ENCODE peak calls at places on chromosomes 16 and 17, in ten cellular contexts. V is breast epithelium; M is AG08395; H is astrocyte of the hippocampus; Z is EL; E is MCF 10A; D is stimulated activated CD4-positive, alpha-beta T cell treated with anti-CD3 and anti-CD28 coated beads, TNF-alpha, amount 100 ng/mL, for 24 hours; B is activated naive CD4-positive, alpha-beta T cell treated with anti-CD3 and anti-CD28 coated beads, Interleukin-2, amount 50 U/mL, for 16 hours; Q is epithelial cell of esophagus; O is ascending aorta. P is an unnamed sample.

GRCh38 chr16:8253718-8254117 is 336.6 kb downstream of the TMEM114 start:
- DNase-seq in Q (no peak), Z (no peak), V (no peak), B (no peak), M (no peak), H (no peak), O (no peak), E (no peak), D (no peak), P (no peak)

GRCh38 chr16:27618611-27619380 is 68.9 kb downstream of the KATNIP start:
- DNase-seq in D (no peak), M (no peak), E (no peak), O (no peak), V (no peak), Z (no peak), H (no peak), B (no peak), Q (no peak), P (no peak)

GRCh38 chr16:89958068-89958467 is 9.5 kb downstream of the DEF8 start:
- DNase-seq in Q (peak; percentile 17), H (peak; percentile 28), Z (peak; percentile 31), M (peak; percentile 50), V (no peak), D (no peak), E (peak; percentile 4), B (no peak), O (no peak), P (peak; percentile 64)

GRCh38 chr17:46876353-46876887 is 25.0 kb downstream of the WNT9B start:
- DNase-seq in O (no peak), Q (peak; percentile 72), D (no peak), V (no peak), B (no peak), M (no peak), Z (no peak), H (no peak), E (peak; percentile 46), P (peak; percentile 71)

GRCh38 chr17:17491031-17491471 is 5.1 kb downstream of the RASD1 start:
- DNase-seq in B (no peak), E (no peak), M (no peak), O (no peak), H (no peak), D (no peak), V (peak; percentile 37), Q (no peak), Z (no peak), P (no peak)

GRCh38 chr17:65553009-65553645 is 8.3 kb downstream of the AXIN2 start:
- DNase-seq in Q (no peak), E (no peak), M (peak; percentile 88), Z (peak; percentile 56), D (no peak), O (no peak), V (no peak), H (peak; percentile 64), B (no peak), P (no peak)

GRCh38 chr16:3190949-3191353 is 2.9 kb downstream of the OR1F1 start:
- DNase-seq in D (no peak), B (no peak), E (no peak), Q (peak; percentile 43), H (no peak), O (no peak), V (no peak), Z (no peak), M (no peak), P (no peak)

GRCh38 chr17:21228111-21228510 is 14.2 kb upstream of the TMEM11 start:
- DNase-seq in Z (no peak), H (no peak), Q (peak; percentile 18), V (no peak), E (no peak), M (no peak), O (no peak), D (no peak), B (no peak), P (no peak)

GRCh38 chr16:66167564-66168291 is 198.8 kb upstream of the CDH5 start:
- DNase-seq in M (no peak), Z (no peak), H (peak; percentile 76), O (no peak), Q (no peak), E (no peak), D (no peak), V (no peak), B (no peak), P (no peak)

GRCh38 chr16:17802566-17802965 is 331.8 kb upstream of the XYLT1 start:
- DNase-seq in Q (no peak), O (no peak), H (peak; percentile 7), B (no peak), M (no peak), V (no peak), Z (no peak), D (no peak), E (no peak), P (no peak)

GRCh38 chr16:66740010-66740409 is 11.4 kb downstream of the DYNC1LI2 start:
- DNase-seq in M (peak; percentile 68), Z (peak; percentile 50), D (no peak), H (peak; percentile 52), O (no peak), B (peak; percentile 22), Q (peak; percentile 42), V (no peak), E (peak; percentile 56), P (peak; percentile 53)